ENCODE peak calls at places on chromosomes 16 and 17, in seven cellular contexts. P is iPS-NIHi11; E is ELR; H is NCI-H510A treated with DMSO at 0.1 percent for 48 hours; D is SK-N-SH; L is activated naive CD4-positive, alpha-beta T cell; K is stimulated activated CD4-positive, alpha-beta T cell treated with anti-CD3 and anti-CD28 coated beads, TNF-alpha, amount 100 ng/mL, for 4 hours. J is an unnamed sample.

GRCh38 chr16:74793571-74793970 is 19.0 kb upstream of the FA2H start:
- DNase-seq in H (no peak), P (no peak), E (no peak), D (no peak), K (no peak), L (no peak), J (no peak)

GRCh38 chr16:86885139-86885538 is 306.8 kb downstream of the FOXL1 start:
- DNase-seq in P (no peak), L (no peak), K (no peak), D (no peak), H (no peak), E (no peak), J (no peak)

GRCh38 chr16:1300664-1301476 is 8.6 kb upstream of the UBE2I start:
- DNase-seq in D (peak; percentile 91), E (peak; percentile 58), K (peak; percentile 51), P (peak; percentile 93), L (peak; percentile 70), H (no peak), J (peak; percentile 77)

GRCh38 chr16:27498916-27499658 is 50.6 kb downstream of the GTF3C1 start:
- DNase-seq in D (no peak), L (no peak), E (no peak), P (no peak), H (no peak), K (no peak), J (no peak)

GRCh38 chr17:77285594-77286390 is 145.0 kb downstream of the SEC14L1 start:
- DNase-seq in L (no peak), D (peak; percentile 47), P (no peak), H (peak; percentile 39), K (no peak), E (peak; percentile 97), J (peak; percentile 88)

GRCh38 chr16:86261379-86261778 is 248.9 kb upstream of the FOXF1 start:
- DNase-seq in E (peak; percentile 57), K (no peak), P (no peak), D (no peak), H (no peak), L (no peak), J (peak; percentile 22)

GRCh38 chr17:67503184-67503583 is 126.1 kb downstream of the PITPNC1 start:
- DNase-seq in K (no peak), L (no peak), P (no peak), D (no peak), E (peak; percentile 76), H (no peak), J (peak; percentile 36)

GRCh38 chr16:86383488-86384262 is 126.7 kb upstream of the FOXF1 start:
- DNase-seq in E (peak; percentile 96), D (no peak), K (no peak), H (no peak), L (no peak), P (no peak), J (peak; percentile 39)

GRCh38 chr16:85611455-85612190 is 1.5 kb upstream of the GSE1 start:
- DNase-seq in K (no peak), D (peak; percentile 89), E (peak; percentile 88), L (peak; percentile 18), H (peak; percentile 83), P (peak; percentile 68), J (peak; percentile 83)

GRCh38 chr17:45294506-45294905 is 22.3 kb downstream of the MAP3K14 start:
- DNase-seq in P (no peak), L (no peak), D (peak; percentile 73), H (no peak), E (peak; percentile 81), K (no peak), J (no peak)

GRCh38 chr17:49898547-49899490 is 51.0 kb upstream of the TAC4 start:
- DNase-seq in P (peak; percentile 79), L (no peak), D (no peak), K (no peak), H (no peak), E (peak; percentile 58), J (no peak)

GRCh38 chr16:49858200-49859129 is 2.6 kb upstream of the ZNF423 start:
- DNase-seq in K (no peak), L (peak; percentile 11), H (no peak), D (peak; percentile 82), E (no peak), P (peak; percentile 58), J (no peak)

GRCh38 chr17:74453665-74454196 is 12.7 kb upstream of the CD300A start:
- DNase-seq in D (peak; percentile 99), P (peak; percentile 100), L (peak; percentile 58), E (no peak), H (no peak), K (peak; percentile 48), J (peak; percentile 90)

GRCh38 chr17:27378482-27379200 is 77.6 kb upstream of the KSR1 start:
- DNase-seq in E (no peak), K (no peak), H (no peak), P (no peak), L (no peak), D (no peak), J (no peak)

J was measured in H54.